ENCODE peak calls at places on chromosomes 12 and 14, in five cellular contexts. One of them, this sample, is unnamed. For H3K4me1, the result is how much of the 10 kb centered on the place peaks cover.

GRCh38 chr12:124626841-124627502 is 59.6 kb upstream of the NCOR2 start:
- DNase-seq in CD8-positive, alpha-beta memory T cell: no peak
- DNase-seq in HepG2: no peak
- DNase-seq in endothelial cell of umbilical vein: peak
- DNase-seq in Caco-2: no peak
- DNase-seq in this sample: peak

GRCh38 chr14:103121846-103122577 is 1.2 kb upstream of the TNFAIP2 start:
- DNase-seq in CD8-positive, alpha-beta memory T cell: no peak
- DNase-seq in HepG2: peak
- DNase-seq in endothelial cell of umbilical vein: peak
- DNase-seq in Caco-2: no peak
- DNase-seq in this sample: peak

GRCh38 chr12:56590237-56590830 is 39.8 kb downstream of the BAZ2A start:
- DNase-seq in CD8-positive, alpha-beta memory T cell: no peak
- DNase-seq in HepG2: peak
- DNase-seq in endothelial cell of umbilical vein: no peak
- DNase-seq in Caco-2: no peak
- DNase-seq in this sample: peak

GRCh38 chr12:457676-458075 is 2.1 kb upstream of the B4GALNT3 start:
- DNase-seq in CD8-positive, alpha-beta memory T cell: no peak
- DNase-seq in HepG2: no peak
- DNase-seq in endothelial cell of umbilical vein: no peak
- DNase-seq in Caco-2: no peak
- DNase-seq in this sample: no peak

GRCh38 chr14:78721756-78722455 is 551.7 kb downstream of the NRXN3 start:
- DNase-seq in CD8-positive, alpha-beta memory T cell: no peak
- DNase-seq in HepG2: no peak
- DNase-seq in endothelial cell of umbilical vein: no peak
- DNase-seq in Caco-2: no peak
- DNase-seq in this sample: no peak

GRCh38 chr14:72301352-72301751 is 369.1 kb downstream of the RGS6 start:
- DNase-seq in CD8-positive, alpha-beta memory T cell: no peak
- DNase-seq in HepG2: no peak
- DNase-seq in endothelial cell of umbilical vein: no peak
- DNase-seq in Caco-2: no peak
- DNase-seq in this sample: no peak

GRCh38 chr14:101823511-101824120 is 62.1 kb downstream of the PPP2R5C start:
- DNase-seq in CD8-positive, alpha-beta memory T cell: peak
- DNase-seq in HepG2: no peak
- DNase-seq in endothelial cell of umbilical vein: peak
- DNase-seq in Caco-2: no peak
- DNase-seq in this sample: no peak

GRCh38 chr14:100471451-100472093 is 115.6 kb downstream of the BEGAIN start:
- DNase-seq in CD8-positive, alpha-beta memory T cell: no peak
- DNase-seq in HepG2: no peak
- DNase-seq in endothelial cell of umbilical vein: no peak
- DNase-seq in Caco-2: peak
- DNase-seq in this sample: no peak

GRCh38 chr14:24335461-24336146 is 733 bp upstream of the ADCY4 start:
- DNase-seq in CD8-positive, alpha-beta memory T cell: no peak
- DNase-seq in HepG2: no peak
- DNase-seq in endothelial cell of umbilical vein: peak
- DNase-seq in Caco-2: no peak
- DNase-seq in this sample: no peak

GRCh38 chr14:57486767-57487379 is 6.8 kb downstream of the CCDC198 start:
- DNase-seq in CD8-positive, alpha-beta memory T cell: no peak
- DNase-seq in HepG2: peak
- DNase-seq in endothelial cell of umbilical vein: peak
- DNase-seq in Caco-2: no peak
- DNase-seq in this sample: peak

GRCh38 chr12:101459642-101460346 is 15.3 kb upstream of the SPIC start:
- DNase-seq in CD8-positive, alpha-beta memory T cell: no peak
- DNase-seq in HepG2: peak
- DNase-seq in endothelial cell of umbilical vein: no peak
- DNase-seq in Caco-2: peak
- DNase-seq in this sample: peak

GRCh38 chr12:93025145-93026103 is 96.3 kb upstream of the EEA1 start:
- DNase-seq in CD8-positive, alpha-beta memory T cell: no peak
- DNase-seq in HepG2: no peak
- DNase-seq in endothelial cell of umbilical vein: peak
- DNase-seq in Caco-2: no peak
- DNase-seq in this sample: peak

GRCh38 chr14:63673255-63673654 is 31.6 kb upstream of the WDR89 start:
- DNase-seq in CD8-positive, alpha-beta memory T cell: no peak
- DNase-seq in HepG2: no peak
- DNase-seq in endothelial cell of umbilical vein: no peak
- DNase-seq in Caco-2: no peak
- DNase-seq in this sample: no peak

GRCh38 chr12:6312529-6313325 is 2.2 kb downstream of the PLEKHG6 start:
- DNase-seq in CD8-positive, alpha-beta memory T cell: no peak
- DNase-seq in HepG2: no peak
- DNase-seq in endothelial cell of umbilical vein: no peak
- DNase-seq in Caco-2: peak
- DNase-seq in this sample: peak

GRCh38 chr12:24071842-24072241 is 122.4 kb upstream of the SOX5 start:
- DNase-seq in CD8-positive, alpha-beta memory T cell: no peak
- DNase-seq in HepG2: no peak
- DNase-seq in endothelial cell of umbilical vein: no peak
- DNase-seq in Caco-2: no peak
- DNase-seq in this sample: no peak

GRCh38 chr12:124696689-124697476 is 129.5 kb upstream of the NCOR2 start:
- DNase-seq in CD8-positive, alpha-beta memory T cell: no peak
- DNase-seq in HepG2: no peak
- DNase-seq in endothelial cell of umbilical vein: no peak
- DNase-seq in Caco-2: no peak
- DNase-seq in this sample: no peak

GRCh38 chr12:93020225-93020997 is 91.3 kb upstream of the EEA1 start:
- DNase-seq in CD8-positive, alpha-beta memory T cell: no peak
- DNase-seq in HepG2: peak
- DNase-seq in endothelial cell of umbilical vein: peak
- DNase-seq in Caco-2: peak
- DNase-seq in this sample: no peak

GRCh38 chr14:72256055-72256454 is 323.8 kb downstream of the RGS6 start:
- DNase-seq in CD8-positive, alpha-beta memory T cell: no peak
- DNase-seq in HepG2: no peak
- DNase-seq in endothelial cell of umbilical vein: no peak
- DNase-seq in Caco-2: no peak
- DNase-seq in this sample: no peak

GRCh38 chr12:58557156-58557555 is 363.1 kb downstream of the LRIG3 start:
- DNase-seq in CD8-positive, alpha-beta memory T cell: no peak
- DNase-seq in HepG2: no peak
- DNase-seq in endothelial cell of umbilical vein: peak
- DNase-seq in Caco-2: no peak
- DNase-seq in this sample: peak

GRCh38 chr12:113403435-113404415 is at the start of gene SDS:
- DNase-seq in CD8-positive, alpha-beta memory T cell: no peak
- DNase-seq in HepG2: no peak
- DNase-seq in endothelial cell of umbilical vein: peak
- DNase-seq in Caco-2: no peak
- DNase-seq in this sample: peak

GRCh38 chr12:6866163-6866919 is 990 bp upstream of the TPI1 start:
- DNase-seq in CD8-positive, alpha-beta memory T cell: peak
- DNase-seq in HepG2: no peak
- DNase-seq in endothelial cell of umbilical vein: no peak
- DNase-seq in Caco-2: no peak
- DNase-seq in this sample: no peak

GRCh38 chr12:123094349-123095073 is 56.4 kb downstream of the PITPNM2 start:
- DNase-seq in CD8-positive, alpha-beta memory T cell: no peak
- DNase-seq in HepG2: peak
- DNase-seq in endothelial cell of umbilical vein: no peak
- DNase-seq in Caco-2: peak
- DNase-seq in this sample: peak

GRCh38 chr14:101254805-101255764 is 306.2 kb upstream of the DIO3 start:
- DNase-seq in CD8-positive, alpha-beta memory T cell: no peak
- DNase-seq in HepG2: no peak
- DNase-seq in endothelial cell of umbilical vein: no peak
- DNase-seq in Caco-2: no peak
- DNase-seq in this sample: no peak

GRCh38 chr12:47097276-47097896 is 17.6 kb upstream of the AMIGO2 start:
- DNase-seq in CD8-positive, alpha-beta memory T cell: no peak
- DNase-seq in HepG2: no peak
- DNase-seq in endothelial cell of umbilical vein: no peak
- DNase-seq in Caco-2: no peak
- DNase-seq in this sample: peak

GRCh38 chr14:95157987-95158712 is 821 bp upstream of the DICER1 start:
- DNase-seq in CD8-positive, alpha-beta memory T cell: no peak
- DNase-seq in HepG2: peak
- DNase-seq in endothelial cell of umbilical vein: no peak
- DNase-seq in Caco-2: no peak
- DNase-seq in this sample: no peak

GRCh38 chr14:29710015-29710414 is 217.6 kb downstream of the PRKD1 start:
- DNase-seq in CD8-positive, alpha-beta memory T cell: no peak
- DNase-seq in HepG2: no peak
- DNase-seq in endothelial cell of umbilical vein: peak
- DNase-seq in Caco-2: no peak
- DNase-seq in this sample: peak

GRCh38 chr14:93742761-93743160 is 45.5 kb downstream of the PRIMA1 start:
- DNase-seq in CD8-positive, alpha-beta memory T cell: no peak
- DNase-seq in HepG2: no peak
- DNase-seq in endothelial cell of umbilical vein: no peak
- DNase-seq in Caco-2: no peak
- DNase-seq in this sample: no peak

GRCh38 chr14:99832326-99832725 is 39.1 kb downstream of the EML1 start:
- DNase-seq in CD8-positive, alpha-beta memory T cell: no peak
- DNase-seq in HepG2: no peak
- DNase-seq in endothelial cell of umbilical vein: no peak
- DNase-seq in Caco-2: no peak
- DNase-seq in this sample: no peak

GRCh38 chr14:27890259-27890658 is 876.3 kb upstream of the FOXG1 start:
- DNase-seq in CD8-positive, alpha-beta memory T cell: no peak
- DNase-seq in HepG2: no peak
- DNase-seq in endothelial cell of umbilical vein: no peak
- DNase-seq in Caco-2: no peak
- DNase-seq in this sample: no peak

DNA sequence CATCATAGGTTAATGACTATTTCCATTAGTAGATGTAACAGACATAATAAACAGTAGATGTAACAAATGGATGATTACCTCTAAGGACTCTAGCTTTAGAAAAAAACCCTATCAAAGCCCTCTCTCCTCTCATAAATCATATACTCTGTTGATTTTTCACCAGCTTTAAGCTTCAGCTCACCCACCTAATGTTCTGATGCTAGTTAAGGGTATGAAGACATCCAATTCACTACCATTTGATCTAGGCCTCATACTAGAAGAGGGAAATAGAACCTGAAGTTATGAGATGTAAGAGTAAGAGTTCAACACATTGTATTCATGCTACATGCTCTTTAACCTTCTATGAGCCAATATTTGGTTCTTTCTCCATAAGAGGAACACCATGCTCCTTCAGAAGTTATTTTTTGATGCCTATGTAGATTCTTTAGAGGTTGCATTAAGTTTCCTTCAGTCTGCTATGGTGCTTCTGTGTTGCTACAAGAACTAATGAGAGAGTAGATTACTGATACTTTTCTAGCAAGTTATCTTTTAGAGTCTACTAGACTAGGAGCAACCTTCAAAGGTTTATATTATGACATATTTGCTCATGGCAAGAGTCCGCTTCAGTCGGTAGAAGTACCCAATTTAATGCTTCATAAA is 16.0 kb downstream of the A2M start:
- DNase-seq in CD8-positive, alpha-beta memory T cell: no peak
- DNase-seq in HepG2: no peak
- DNase-seq in endothelial cell of umbilical vein: no peak
- DNase-seq in Caco-2: no peak
- DNase-seq in this sample: no peak
- H3K4me1 ChIP-seq in CD8-positive, alpha-beta memory T cell: under half
- H3K4me1 ChIP-seq in HepG2: under half
- H3K4me1 ChIP-seq in endothelial cell of umbilical vein: under half
- H3K4me1 ChIP-seq in Caco-2: under half
- H3K4me1 ChIP-seq in this sample: under half

GRCh38 chr12:104466694-104467345 is 10.1 kb downstream of the CHST11 start:
- DNase-seq in CD8-positive, alpha-beta memory T cell: no peak
- DNase-seq in HepG2: no peak
- DNase-seq in endothelial cell of umbilical vein: no peak
- DNase-seq in Caco-2: no peak
- DNase-seq in this sample: no peak
- H3K4me3 ChIP-seq in CD8-positive, alpha-beta memory T cell: peak
- H3K4me3 ChIP-seq in HepG2: no peak
- H3K4me3 ChIP-seq in endothelial cell of umbilical vein: no peak
- H3K4me3 ChIP-seq in Caco-2: no peak
- H3K4me3 ChIP-seq in this sample: no peak

GRCh38 chr12:11722071-11722470 is 72.6 kb downstream of the ETV6 start:
- DNase-seq in CD8-positive, alpha-beta memory T cell: no peak
- DNase-seq in HepG2: no peak
- DNase-seq in endothelial cell of umbilical vein: no peak
- DNase-seq in Caco-2: no peak
- DNase-seq in this sample: no peak
- H3K4me1 ChIP-seq in CD8-positive, alpha-beta memory T cell: under half
- H3K4me1 ChIP-seq in HepG2: under half
- H3K4me1 ChIP-seq in endothelial cell of umbilical vein: half or more
- H3K4me1 ChIP-seq in Caco-2: under half
- H3K4me1 ChIP-seq in this sample: under half

DNA sequence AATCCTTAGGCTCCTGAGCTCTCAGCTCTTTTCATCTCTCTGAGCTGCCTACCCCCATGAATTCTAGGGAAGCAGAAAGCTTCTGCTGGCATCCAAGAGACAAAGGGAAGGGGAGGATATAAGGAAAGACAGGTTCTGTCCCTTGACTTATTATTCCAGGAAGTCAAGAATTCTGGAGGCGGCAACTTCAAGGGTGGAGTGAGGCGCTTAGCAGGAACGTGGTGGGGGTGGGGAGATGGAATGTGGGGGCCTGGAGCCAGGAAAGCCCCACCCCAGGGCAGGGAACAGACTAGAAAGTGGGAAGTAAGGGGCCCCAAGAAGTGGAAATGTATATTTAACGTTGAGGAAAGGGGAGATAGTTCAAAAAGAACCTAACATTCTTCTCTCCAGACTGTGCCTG is 1.4 kb downstream of the CALCOCO1 start:
- DNase-seq in CD8-positive, alpha-beta memory T cell: no peak
- DNase-seq in HepG2: no peak
- DNase-seq in endothelial cell of umbilical vein: no peak
- DNase-seq in Caco-2: peak
- DNase-seq in this sample: peak
- H3K4me3 ChIP-seq in CD8-positive, alpha-beta memory T cell: peak
- H3K4me3 ChIP-seq in HepG2: peak
- H3K4me3 ChIP-seq in endothelial cell of umbilical vein: no peak
- H3K4me3 ChIP-seq in Caco-2: peak
- H3K4me3 ChIP-seq in this sample: peak

This sample was measured in adipocyte.